ENCODE peak calls at places on chromosomes 7 and 10, in seven cellular contexts. I, O, R, T, Y, N and B are unnamed samples.

GRCh38 chr7:17474724-17475344 is 176.4 kb downstream of the AHR start:
- DNase-seq in I (no peak), N (no peak), O (no peak), Y (no peak), R (no peak), T (no peak), B (no peak)

GRCh38 chr10:28664369-28664740 is 13.0 kb upstream of the BAMBI start:
- DNase-seq in I (peak; percentile 72), T (no peak), O (no peak), N (no peak), R (no peak), Y (no peak), B (no peak)

GRCh38 chr7:1225462-1226154 is 7.1 kb upstream of the UNCX start:
- DNase-seq in Y (peak; percentile 24), I (no peak), O (no peak), R (no peak), T (peak; percentile 48), N (peak; percentile 49), B (peak; percentile 15)

GRCh38 chr7:699260-700170 is 27.0 kb upstream of the DNAAF5 start:
- DNase-seq in I (no peak), N (no peak), R (no peak), Y (peak; percentile 47), O (no peak), T (no peak), B (no peak)

GRCh38 chr7:31948041-31948440 is 122.2 kb downstream of the PDE1C start:
- DNase-seq in T (no peak), R (no peak), I (peak; percentile 87), N (peak; percentile 70), Y (no peak), O (no peak), B (no peak)

GRCh38 chr7:147052818-147053217 is 936.2 kb downstream of the CNTNAP2 start:
- DNase-seq in R (no peak), Y (no peak), T (no peak), N (no peak), O (no peak), I (no peak), B (no peak)

GRCh38 chr10:69714572-69714971 is 84.5 kb downstream of the FAM241B start:
- DNase-seq in I (no peak), O (no peak), Y (no peak), T (no peak), R (no peak), N (no peak), B (no peak)

GRCh38 chr10:132992433-132993215 is 50.3 kb upstream of the CFAP46 start:
- DNase-seq in I (no peak), T (peak; percentile 15), Y (no peak), R (no peak), N (no peak), O (no peak), B (no peak)

GRCh38 chr7:157827045-157827862 is 490.4 kb downstream of the DNAJB6 start:
- DNase-seq in R (no peak), I (no peak), Y (no peak), O (no peak), T (no peak), N (no peak), B (no peak)

GRCh38 chr7:39926111-39926510 is 23.9 kb upstream of the CDK13 start:
- DNase-seq in O (no peak), R (no peak), N (no peak), I (no peak), T (no peak), Y (no peak), B (no peak)

GRCh38 chr7:95608344-95609173 is 12.2 kb upstream of the PDK4 start:
- DNase-seq in T (peak; percentile 89), R (peak; percentile 97), N (peak; percentile 95), O (peak; percentile 86), Y (peak; percentile 96), I (peak; percentile 100), B (peak; percentile 96)

GRCh38 chr10:74156919-74157289 is 5.9 kb downstream of the ADK start:
- DNase-seq in T (no peak), O (no peak), Y (no peak), N (no peak), R (no peak), I (peak; percentile 57), B (no peak)

GRCh38 chr7:35255909-35256876 is 2.3 kb upstream of the TBX20 start:
- DNase-seq in Y (no peak), T (no peak), R (no peak), N (no peak), O (no peak), I (no peak), B (no peak)

GRCh38 chr10:11080564-11080984 is 62.9 kb downstream of the CELF2 start:
- DNase-seq in R (no peak), Y (no peak), N (no peak), T (no peak), O (no peak), I (no peak), B (no peak)

GRCh38 chr7:134949171-134949570 is 37.1 kb upstream of the AGBL3 start:
- DNase-seq in N (no peak), O (no peak), I (no peak), Y (no peak), T (no peak), R (no peak), B (no peak)

GRCh38 chr7:137975223-137975622 is 26.7 kb downstream of the CREB3L2 start:
- DNase-seq in T (no peak), R (no peak), I (peak; percentile 89), Y (no peak), N (no peak), O (no peak), B (no peak)

GRCh38 chr10:72085166-72085565 is 3.2 kb downstream of the SPOCK2 start:
- DNase-seq in R (peak; percentile 38), Y (no peak), I (no peak), O (no peak), T (no peak), N (no peak), B (no peak)

GRCh38 chr10:86851329-86852207 is 95.1 kb downstream of the BMPR1A start:
- DNase-seq in R (no peak), N (no peak), O (no peak), T (no peak), Y (no peak), I (peak; percentile 95), B (no peak)

GRCh38 chr10:124737708-124738107 is 6.5 kb downstream of the FAM53B start:
- DNase-seq in N (no peak), O (no peak), I (no peak), Y (peak; percentile 20), T (no peak), R (no peak), B (no peak)

GRCh38 chr10:102878629-102879028 is 9.4 kb downstream of the AS3MT start:
- DNase-seq in R (no peak), T (no peak), O (peak; percentile 1), I (no peak), N (no peak), Y (no peak), B (no peak)

GRCh38 chr7:155284496-155285274 is 13.0 kb upstream of the INSIG1 start:
- DNase-seq in O (no peak), R (peak; percentile 32), I (no peak), Y (no peak), N (no peak), T (no peak), B (no peak)

GRCh38 chr7:30206466-30206865 is 71.7 kb downstream of the MTURN start:
- DNase-seq in N (no peak), O (no peak), T (no peak), Y (no peak), R (no peak), I (no peak), B (no peak)

GRCh38 chr7:132901241-132901640 is 180.6 kb downstream of the CHCHD3 start:
- DNase-seq in Y (no peak), N (no peak), R (no peak), T (no peak), O (no peak), I (no peak), B (no peak)

GRCh38 chr7:132255898-132256297 is 320.4 kb downstream of the PLXNA4 start:
- DNase-seq in R (no peak), Y (no peak), T (peak; percentile 42), I (no peak), O (no peak), N (peak; percentile 54), B (peak; percentile 33)

GRCh38 chr7:3056713-3057388 is 13.2 kb upstream of the CARD11 start:
- DNase-seq in Y (no peak), O (no peak), R (no peak), I (peak; percentile 6), N (peak; percentile 12), T (no peak), B (no peak)

GRCh38 chr7:7216279-7216678 is 33.9 kb downstream of the C1GALT1 start:
- DNase-seq in T (no peak), O (no peak), N (no peak), Y (no peak), I (no peak), R (no peak), B (no peak)

GRCh38 chr7:7223250-7223649 is 40.9 kb downstream of the C1GALT1 start:
- DNase-seq in R (no peak), O (no peak), T (no peak), Y (no peak), I (no peak), N (no peak), B (no peak)

GRCh38 chr7:7219216-7219615 is 36.9 kb downstream of the C1GALT1 start:
- DNase-seq in N (no peak), O (no peak), T (no peak), R (no peak), Y (no peak), I (no peak), B (no peak)

GRCh38 chr7:7221602-7222038 is 39.3 kb downstream of the C1GALT1 start:
- DNase-seq in O (no peak), R (no peak), I (peak; percentile 72), T (no peak), N (peak; percentile 29), Y (no peak), B (no peak)

GRCh38 chr7:7220821-7221220 is 38.5 kb downstream of the C1GALT1 start:
- DNase-seq in O (no peak), N (no peak), Y (no peak), R (no peak), T (no peak), I (no peak), B (no peak)
- H3K9me3 ChIP-seq in O (no peaks in the 10 kb centered on the region), N (no peaks in the 10 kb centered on the region), Y (no peaks in the 10 kb centered on the region), R (no peaks in the 10 kb centered on the region), T (no peaks in the 10 kb centered on the region), I (no peaks in the 10 kb centered on the region), B (no peaks in the 10 kb centered on the region)

GRCh38 chr10:31142026-31142425 is 110.4 kb upstream of the ZNF438 start:
- DNase-seq in Y (no peak), T (no peak), R (no peak), N (no peak), O (no peak), I (peak; percentile 90), B (no peak)
- H3K4me1 ChIP-seq in Y (no peaks in the 10 kb centered on the region), T (no peaks in the 10 kb centered on the region), R (no peaks in the 10 kb centered on the region), N (no peaks in the 10 kb centered on the region), O (peaks cover 8% of the 10 kb centered on the region), I (peaks cover 17% of the 10 kb centered on the region), B (peaks cover 9% of the 10 kb centered on the region)

DNA sequence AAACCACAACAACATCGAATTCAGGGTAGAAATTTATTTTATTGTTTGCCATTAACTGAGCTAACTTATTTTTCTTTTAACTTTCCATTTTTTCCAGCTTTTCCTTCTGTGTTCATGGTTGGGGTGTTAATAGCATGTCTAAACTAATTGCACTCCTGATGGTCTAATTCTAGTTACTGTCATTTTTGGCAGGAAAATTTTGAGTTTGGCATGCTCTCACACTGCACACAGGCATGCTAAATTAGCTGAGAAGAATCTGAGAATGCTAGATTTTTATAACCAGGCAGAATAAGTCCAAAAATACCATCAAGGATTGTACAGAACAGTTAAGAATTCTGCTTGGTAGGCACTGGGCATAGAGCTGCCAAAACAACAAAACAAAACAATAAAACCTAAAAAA is 58.1 kb upstream of the SYPL1 start:
- DNase-seq in I (no peak), O (no peak), N (no peak), T (no peak), Y (no peak), R (no peak), B (no peak)
- H3K9me3 ChIP-seq in I (no peaks in the 10 kb centered on the region), O (no peaks in the 10 kb centered on the region), N (no peaks in the 10 kb centered on the region), T (no peaks in the 10 kb centered on the region), Y (no peaks in the 10 kb centered on the region), R (no peaks in the 10 kb centered on the region), B (no peaks in the 10 kb centered on the region)

GRCh38 chr10:79142064-79142491 is 73.3 kb downstream of the ZMIZ1 start:
- DNase-seq in N (no peak), R (no peak), Y (no peak), T (no peak), O (no peak), I (peak; percentile 70), B (peak; percentile 72)
- H3K4me1 ChIP-seq in N (peaks cover 26% of the 10 kb centered on the region), R (peaks cover 14% of the 10 kb centered on the region), Y (peaks cover 12% of the 10 kb centered on the region), T (peaks cover 15% of the 10 kb centered on the region), O (peaks cover 59% of the 10 kb centered on the region), I (peaks cover 70% of the 10 kb centered on the region), B (peaks cover 59% of the 10 kb centered on the region)